ENCODE peak calls at places on chromosomes 11 and 22, in eight cellular contexts. Q, W, A, H, K, T, E and Y are unnamed samples.

GRCh38 chr11:67303989-67304411 is 670 bp downstream of the SSH3 start:
- DNase-seq in Q (no peak), K (no peak), H (no peak), T (no peak), E (no peak), A (no peak), W (peak; percentile 80), Y (peak; percentile 12)

GRCh38 chr11:115758011-115758410 is 253.8 kb upstream of the CADM1 start:
- DNase-seq in T (no peak), A (no peak), E (no peak), K (no peak), W (no peak), H (no peak), Q (no peak), Y (no peak)

GRCh38 chr22:32446321-32446720 is 17.9 kb downstream of the BPIFC start:
- DNase-seq in K (no peak), Q (no peak), T (no peak), A (no peak), W (no peak), H (no peak), E (no peak), Y (no peak)

GRCh38 chr11:13030857-13031256 is 21.7 kb downstream of the RASSF10 start:
- DNase-seq in K (peak; percentile 55), E (no peak), A (no peak), H (no peak), Q (no peak), W (no peak), T (no peak), Y (no peak)

GRCh38 chr11:65448418-65449196 is 26.0 kb downstream of the NEAT1 start:
- DNase-seq in H (no peak), E (no peak), A (no peak), K (no peak), T (no peak), Q (no peak), W (peak; percentile 63), Y (no peak)

GRCh38 chr11:1373536-1374214 is 16.1 kb upstream of the BRSK2 start:
- DNase-seq in K (no peak), T (peak; percentile 56), A (no peak), E (no peak), H (no peak), Q (no peak), W (no peak), Y (peak; percentile 25)

GRCh38 chr22:27105142-27106025 is 448.0 kb downstream of the MIAT start:
- DNase-seq in H (peak; percentile 67), A (no peak), W (no peak), T (peak; percentile 82), E (no peak), Q (no peak), K (peak; percentile 75), Y (peak; percentile 85)

GRCh38 chr11:46916669-46917108 is 1.7 kb downstream of the LRP4 start:
- DNase-seq in H (no peak), E (no peak), K (no peak), Q (no peak), T (peak; percentile 89), W (no peak), A (peak; percentile 68), Y (peak; percentile 84)

GRCh38 chr22:50731811-50732624 is 6.0 kb upstream of the ACR start:
- DNase-seq in A (peak; percentile 82), E (peak; percentile 71), W (peak; percentile 69), K (no peak), H (no peak), T (peak; percentile 77), Q (peak; percentile 48), Y (peak; percentile 80)

GRCh38 chr11:77381749-77382693 is 80.5 kb upstream of the GDPD4 start:
- DNase-seq in T (peak; percentile 39), Q (no peak), A (no peak), W (no peak), E (no peak), K (no peak), H (no peak), Y (peak; percentile 45)

GRCh38 chr11:12585861-12586260 is 88.4 kb upstream of the TEAD1 start:
- DNase-seq in E (no peak), W (no peak), Q (no peak), H (no peak), T (no peak), K (no peak), A (no peak), Y (no peak)

GRCh38 chr22:47587361-47587760 is 824.9 kb downstream of the TBC1D22A start:
- DNase-seq in T (no peak), W (peak; percentile 26), K (no peak), H (no peak), A (no peak), Q (no peak), E (no peak), Y (no peak)

GRCh38 chr11:8359521-8359920 is 95.8 kb upstream of the LMO1 start:
- DNase-seq in E (no peak), Q (no peak), H (no peak), K (no peak), W (no peak), A (no peak), T (no peak), Y (no peak)

GRCh38 chr22:36282078-36282831 is 29.3 kb downstream of the APOL1 start:
- DNase-seq in A (no peak), K (no peak), Q (no peak), H (no peak), E (no peak), W (no peak), T (no peak), Y (no peak)

GRCh38 chr11:8224161-8224591 is 39.5 kb downstream of the LMO1 start:
- DNase-seq in K (no peak), W (no peak), A (no peak), T (no peak), Q (no peak), E (no peak), H (no peak), Y (no peak)

GRCh38 chr11:103730151-103730940 is 306.1 kb upstream of the DDI1 start:
- DNase-seq in A (no peak), H (no peak), T (no peak), E (no peak), K (no peak), Q (no peak), W (no peak), Y (no peak)

GRCh38 chr22:27207907-27208306 is 550.5 kb downstream of the MIAT start:
- DNase-seq in H (no peak), E (no peak), T (peak; percentile 47), K (no peak), W (no peak), A (no peak), Q (no peak), Y (peak; percentile 81)

GRCh38 chr11:102462610-102463009 is 10.0 kb upstream of the TMEM123 start:
- DNase-seq in E (no peak), H (no peak), T (no peak), W (no peak), A (no peak), Q (no peak), K (no peak), Y (no peak)

GRCh38 chr11:125494987-125495725 is 909 bp downstream of the FEZ1 start:
- DNase-seq in A (peak; percentile 44), T (peak; percentile 61), W (peak; percentile 74), H (peak; percentile 28), K (peak; percentile 13), E (no peak), Q (no peak), Y (peak; percentile 54)

GRCh38 chr11:4848908-4849307 is at the start of gene OR51S1:
- DNase-seq in H (no peak), A (no peak), E (no peak), K (no peak), Q (no peak), T (no peak), W (no peak), Y (no peak)

GRCh38 chr11:70717961-70718595 is 319.7 kb downstream of the CTTN start:
- DNase-seq in W (no peak), Q (no peak), A (no peak), E (no peak), T (no peak), H (no peak), K (no peak), Y (no peak)